ENCODE peak calls at places on chromosomes 4 and X, in eight cellular contexts. One of them, this sample, is unnamed. For H3K4me1, the result is how much of the 10 kb centered on the place peaks cover.

GRCh38 chr4:135144498-135144897 is 942.9 kb upstream of the PABPC4L start:
- DNase-seq in K562: no peak
- DNase-seq in DND-41: no peak
- DNase-seq in A549: no peak
- DNase-seq in pancreas: no peak
- DNase-seq in NT2/D1: no peak
- DNase-seq in adrenal gland: no peak
- DNase-seq in PC-3: no peak
- DNase-seq in this sample: no peak

GRCh38 chr4:142493255-142493976 is 352.7 kb downstream of the INPP4B start:
- DNase-seq in PC-3: peak
- DNase-seq in A549: no peak
- DNase-seq in K562: no peak
- DNase-seq in pancreas: no peak
- DNase-seq in adrenal gland: no peak
- DNase-seq in DND-41: no peak
- DNase-seq in NT2/D1: no peak
- DNase-seq in this sample: no peak

GRCh38 chr4:172842759-172843158 is 325.9 kb upstream of the GALNT7 start:
- DNase-seq in adrenal gland: no peak
- DNase-seq in PC-3: no peak
- DNase-seq in K562: no peak
- DNase-seq in NT2/D1: peak
- DNase-seq in pancreas: no peak
- DNase-seq in A549: no peak
- DNase-seq in DND-41: no peak
- DNase-seq in this sample: no peak

GRCh38 chr4:8373973-8374545 is 66.5 kb downstream of the ACOX3 start:
- DNase-seq in PC-3: no peak
- DNase-seq in A549: no peak
- DNase-seq in pancreas: no peak
- DNase-seq in K562: no peak
- DNase-seq in DND-41: no peak
- DNase-seq in NT2/D1: no peak
- DNase-seq in adrenal gland: no peak
- DNase-seq in this sample: no peak

GRCh38 chr4:27318740-27319139 is 458.1 kb downstream of the STIM2 start:
- DNase-seq in NT2/D1: peak
- DNase-seq in A549: peak
- DNase-seq in K562: no peak
- DNase-seq in pancreas: peak
- DNase-seq in PC-3: peak
- DNase-seq in DND-41: no peak
- DNase-seq in adrenal gland: no peak
- DNase-seq in this sample: no peak

GRCh38 chr4:26022346-26022891 is 108.4 kb downstream of the SMIM20 start:
- DNase-seq in A549: peak
- DNase-seq in NT2/D1: no peak
- DNase-seq in DND-41: no peak
- DNase-seq in K562: no peak
- DNase-seq in PC-3: peak
- DNase-seq in adrenal gland: no peak
- DNase-seq in pancreas: peak
- DNase-seq in this sample: no peak

GRCh38 chrX:49058794-49059193 is at the start of gene CCDC120:
- DNase-seq in K562: no peak
- DNase-seq in pancreas: peak
- DNase-seq in adrenal gland: no peak
- DNase-seq in NT2/D1: no peak
- DNase-seq in DND-41: no peak
- DNase-seq in PC-3: peak
- DNase-seq in A549: no peak
- DNase-seq in this sample: no peak

GRCh38 chrX:87582453-87582852 is 64.9 kb downstream of the KLHL4 start:
- DNase-seq in pancreas: no peak
- DNase-seq in K562: no peak
- DNase-seq in A549: no peak
- DNase-seq in PC-3: no peak
- DNase-seq in DND-41: no peak
- DNase-seq in adrenal gland: no peak
- DNase-seq in NT2/D1: no peak
- DNase-seq in this sample: no peak

GRCh38 chrX:149818652-149819051 is 36.9 kb downstream of the MAGEA9 start:
- DNase-seq in DND-41: no peak
- DNase-seq in NT2/D1: no peak
- DNase-seq in K562: no peak
- DNase-seq in PC-3: no peak
- DNase-seq in A549: no peak
- DNase-seq in pancreas: no peak
- DNase-seq in adrenal gland: no peak
- DNase-seq in this sample: no peak

GRCh38 chr4:74095482-74095881 is 3.5 kb downstream of the CXCL2 start:
- DNase-seq in DND-41: no peak
- DNase-seq in NT2/D1: no peak
- DNase-seq in adrenal gland: no peak
- DNase-seq in pancreas: no peak
- DNase-seq in K562: no peak
- DNase-seq in PC-3: no peak
- DNase-seq in A549: no peak
- DNase-seq in this sample: no peak

GRCh38 chr4:156779046-156779445 is 192.6 kb downstream of the PDGFC start:
- DNase-seq in PC-3: peak
- DNase-seq in DND-41: no peak
- DNase-seq in adrenal gland: no peak
- DNase-seq in NT2/D1: no peak
- DNase-seq in pancreas: no peak
- DNase-seq in K562: no peak
- DNase-seq in A549: no peak
- DNase-seq in this sample: no peak

DNA sequence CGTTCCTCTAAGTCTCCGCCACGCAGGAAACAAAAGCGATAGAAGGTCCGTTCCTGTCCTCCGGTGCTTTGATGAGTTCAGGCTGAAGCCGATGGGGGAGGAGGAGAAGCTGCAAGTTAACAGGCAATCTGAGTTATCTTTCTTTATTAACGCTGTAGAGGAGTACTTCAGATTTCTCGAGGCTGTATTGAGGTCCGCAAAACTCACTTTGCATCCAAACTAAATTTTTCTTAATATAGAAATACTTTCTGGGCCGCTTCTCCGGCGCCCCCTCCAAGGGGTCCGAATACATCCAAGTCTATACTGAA is 395 bp upstream of the SOWAHB start:
- DNase-seq in DND-41: no peak
- DNase-seq in pancreas: no peak
- DNase-seq in NT2/D1: no peak
- DNase-seq in K562: no peak
- DNase-seq in A549: no peak
- DNase-seq in PC-3: no peak
- DNase-seq in adrenal gland: no peak
- DNase-seq in this sample: no peak
- H3K4me3 ChIP-seq in DND-41: no peak
- H3K4me3 ChIP-seq in pancreas: peak
- H3K4me3 ChIP-seq in NT2/D1: peak
- H3K4me3 ChIP-seq in K562: no peak
- H3K4me3 ChIP-seq in A549: peak
- H3K4me3 ChIP-seq in PC-3: peak
- H3K4me3 ChIP-seq in adrenal gland: peak
- H3K4me3 ChIP-seq in this sample: peak

DNA sequence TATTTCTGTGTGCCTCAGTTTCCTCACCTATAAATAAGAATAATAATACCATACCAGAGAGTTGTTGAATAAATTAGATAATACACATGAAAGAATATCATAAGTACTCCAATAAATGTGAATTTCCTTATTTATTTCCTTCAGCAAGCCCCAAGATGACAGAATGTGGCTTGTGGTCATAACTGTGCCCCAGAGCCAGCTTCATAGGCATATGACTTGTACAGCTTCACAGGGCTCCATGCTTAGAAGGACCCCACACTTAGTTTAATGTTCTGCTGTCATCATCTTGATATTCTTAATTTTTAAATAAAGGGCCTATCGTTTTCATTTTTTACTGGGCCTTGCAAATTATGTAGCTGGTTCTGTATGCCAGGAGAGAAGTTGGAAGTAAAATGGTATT is 25.3 kb downstream of the VSIG4 start:
- DNase-seq in NT2/D1: no peak
- DNase-seq in PC-3: no peak
- DNase-seq in adrenal gland: no peak
- DNase-seq in DND-41: peak
- DNase-seq in pancreas: no peak
- DNase-seq in A549: no peak
- DNase-seq in K562: no peak
- DNase-seq in this sample: no peak
- H3K4me1 ChIP-seq in NT2/D1: under half
- H3K4me1 ChIP-seq in PC-3: under half
- H3K4me1 ChIP-seq in adrenal gland: under half
- H3K4me1 ChIP-seq in DND-41: half or more
- H3K4me1 ChIP-seq in pancreas: under half
- H3K4me1 ChIP-seq in A549: under half
- H3K4me1 ChIP-seq in K562: half or more
- H3K4me1 ChIP-seq in this sample: under half

GRCh38 chr4:186018756-186019155 is 50.2 kb upstream of the TLR3 start:
- DNase-seq in A549: no peak
- DNase-seq in DND-41: no peak
- DNase-seq in PC-3: no peak
- DNase-seq in adrenal gland: no peak
- DNase-seq in NT2/D1: no peak
- DNase-seq in K562: no peak
- DNase-seq in pancreas: no peak
- DNase-seq in this sample: no peak
- H3K4me3 ChIP-seq in A549: no peak
- H3K4me3 ChIP-seq in DND-41: no peak
- H3K4me3 ChIP-seq in PC-3: no peak
- H3K4me3 ChIP-seq in adrenal gland: no peak
- H3K4me3 ChIP-seq in NT2/D1: no peak
- H3K4me3 ChIP-seq in K562: no peak
- H3K4me3 ChIP-seq in pancreas: no peak
- H3K4me3 ChIP-seq in this sample: no peak

DNA sequence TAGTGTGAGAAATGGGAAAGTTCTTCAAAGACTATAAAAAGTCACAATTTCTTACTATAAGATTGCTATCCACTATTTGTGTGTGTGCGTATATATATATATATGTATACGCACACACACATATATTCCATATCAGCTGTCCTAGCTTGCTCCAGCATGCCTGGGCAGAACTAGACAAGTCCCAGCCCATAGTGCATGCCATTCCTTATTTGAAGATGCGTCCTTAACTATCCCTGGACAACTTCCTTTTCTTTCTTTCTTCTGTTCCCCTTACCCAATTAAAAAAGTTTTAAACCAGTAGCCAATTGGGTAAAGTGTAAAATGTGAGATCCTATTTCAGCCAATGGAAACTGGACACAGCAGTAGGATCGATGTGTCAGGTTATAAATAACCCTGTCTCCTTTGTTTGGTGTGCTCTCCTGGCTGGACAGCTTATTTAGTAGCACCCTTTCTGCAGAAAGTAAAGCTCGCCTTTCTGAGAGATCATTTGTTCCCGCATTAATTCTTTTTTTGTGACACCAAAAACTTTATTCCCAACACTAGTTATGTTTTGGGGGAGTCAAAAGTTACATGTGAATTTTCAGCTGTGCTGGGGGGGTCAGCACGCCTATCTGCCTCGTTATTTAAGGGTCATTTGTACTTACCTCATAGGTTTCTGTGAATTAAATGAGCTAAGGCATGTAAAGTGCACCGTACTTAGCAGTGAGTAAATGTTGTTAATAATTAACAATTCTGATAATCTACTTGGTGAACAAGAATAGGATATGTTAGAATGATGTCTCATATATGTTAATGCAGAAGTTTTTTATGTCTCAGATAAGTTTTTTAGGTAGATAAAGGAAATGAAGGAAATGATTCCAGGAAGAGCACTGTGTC is 40.9 kb downstream of the KDM6A start:
- DNase-seq in DND-41: no peak
- DNase-seq in PC-3: no peak
- DNase-seq in K562: no peak
- DNase-seq in adrenal gland: no peak
- DNase-seq in A549: no peak
- DNase-seq in pancreas: no peak
- DNase-seq in NT2/D1: no peak
- DNase-seq in this sample: no peak
- H3K4me1 ChIP-seq in DND-41: under half
- H3K4me1 ChIP-seq in PC-3: under half
- H3K4me1 ChIP-seq in K562: under half
- H3K4me1 ChIP-seq in adrenal gland: under half
- H3K4me1 ChIP-seq in A549: half or more
- H3K4me1 ChIP-seq in pancreas: under half
- H3K4me1 ChIP-seq in NT2/D1: under half
- H3K4me1 ChIP-seq in this sample: under half

GRCh38 chr4:71275570-71275969 is 63.2 kb upstream of the SLC4A4 start:
- DNase-seq in pancreas: no peak
- DNase-seq in adrenal gland: no peak
- DNase-seq in K562: no peak
- DNase-seq in A549: no peak
- DNase-seq in NT2/D1: no peak
- DNase-seq in DND-41: no peak
- DNase-seq in PC-3: no peak
- DNase-seq in this sample: no peak
- H3K4me3 ChIP-seq in pancreas: no peak
- H3K4me3 ChIP-seq in adrenal gland: no peak
- H3K4me3 ChIP-seq in K562: no peak
- H3K4me3 ChIP-seq in A549: no peak
- H3K4me3 ChIP-seq in NT2/D1: no peak
- H3K4me3 ChIP-seq in DND-41: no peak
- H3K4me3 ChIP-seq in PC-3: no peak
- H3K4me3 ChIP-seq in this sample: no peak

GRCh38 chr4:168842186-168842585 is 167.9 kb downstream of the CBR4 start:
- DNase-seq in DND-41: no peak
- DNase-seq in NT2/D1: no peak
- DNase-seq in PC-3: no peak
- DNase-seq in pancreas: no peak
- DNase-seq in A549: no peak
- DNase-seq in adrenal gland: no peak
- DNase-seq in K562: no peak
- DNase-seq in this sample: no peak

GRCh38 chr4:168840386-168840763 is 169.7 kb downstream of the CBR4 start:
- DNase-seq in PC-3: no peak
- DNase-seq in DND-41: no peak
- DNase-seq in pancreas: no peak
- DNase-seq in adrenal gland: no peak
- DNase-seq in NT2/D1: no peak
- DNase-seq in K562: no peak
- DNase-seq in A549: no peak
- DNase-seq in this sample: no peak

GRCh38 chr4:168840988-168841681 is 168.9 kb downstream of the CBR4 start:
- DNase-seq in PC-3: no peak
- DNase-seq in adrenal gland: no peak
- DNase-seq in NT2/D1: no peak
- DNase-seq in pancreas: no peak
- DNase-seq in A549: no peak
- DNase-seq in DND-41: no peak
- DNase-seq in K562: no peak
- DNase-seq in this sample: no peak

GRCh38 chr4:168839758-168840385 is 170.2 kb downstream of the CBR4 start:
- DNase-seq in pancreas: no peak
- DNase-seq in adrenal gland: peak
- DNase-seq in DND-41: no peak
- DNase-seq in NT2/D1: no peak
- DNase-seq in A549: no peak
- DNase-seq in PC-3: no peak
- DNase-seq in K562: no peak
- DNase-seq in this sample: no peak

GRCh38 chr4:168841682-168842019 is 168.4 kb downstream of the CBR4 start:
- DNase-seq in K562: no peak
- DNase-seq in pancreas: no peak
- DNase-seq in A549: no peak
- DNase-seq in PC-3: no peak
- DNase-seq in DND-41: no peak
- DNase-seq in NT2/D1: no peak
- DNase-seq in adrenal gland: no peak
- DNase-seq in this sample: no peak
- H3K4me1 ChIP-seq in K562: under half
- H3K4me1 ChIP-seq in pancreas: under half
- H3K4me1 ChIP-seq in A549: half or more
- H3K4me1 ChIP-seq in PC-3: under half
- H3K4me1 ChIP-seq in DND-41: under half
- H3K4me1 ChIP-seq in NT2/D1: under half
- H3K4me1 ChIP-seq in adrenal gland: under half
- H3K4me1 ChIP-seq in this sample: under half